ENCODE peak calls at places on chromosomes 2 and 18, in six cellular contexts. V is fibroblast of lung, G is PC-3, S is AG09309, W is left ventricle myocardium inferior, X is OCI-LY7. K is an unnamed sample.

GRCh38 chr18:39681061-39681460 is 2115.5 kb upstream of the CELF4 start:
- DNase-seq in V (no peak), G (no peak), S (no peak), W (no peak), X (no peak), K (no peak)

GRCh38 chr2:28751956-28752607 is 452 bp downstream of the PPP1CB start:
- DNase-seq in V (no peak), G (no peak), S (no peak), W (peak; percentile 29), X (peak; percentile 61), K (no peak)

GRCh38 chr2:122528061-122528460 is 772.6 kb downstream of the TSN start:
- DNase-seq in V (peak; percentile 30), G (peak; percentile 55), S (no peak), W (no peak), X (no peak), K (no peak)

GRCh38 chr2:1727101-1727771 is 17.1 kb downstream of the PXDN start:
- DNase-seq in V (no peak), G (no peak), S (no peak), W (peak; percentile 25), X (no peak), K (no peak)

GRCh38 chr2:95059656-95060370 is 34.3 kb downstream of the MAL start:
- DNase-seq in V (no peak), G (peak; percentile 84), S (no peak), W (no peak), X (no peak), K (no peak)

GRCh38 chr2:183242937-183243336 is 118.7 kb downstream of the NUP35 start:
- DNase-seq in V (peak; percentile 56), G (peak; percentile 43), S (no peak), W (no peak), X (no peak), K (no peak)

GRCh38 chr2:64978514-64979268 is 10.5 kb upstream of the SLC1A4 start:
- DNase-seq in V (peak; percentile 76), G (peak; percentile 60), S (no peak), W (no peak), X (peak; percentile 32), K (no peak)

GRCh38 chr2:18752022-18752493 is 162.7 kb upstream of the NT5C1B start:
- DNase-seq in V (no peak), G (peak; percentile 76), S (no peak), W (no peak), X (no peak), K (no peak)

GRCh38 chr2:11411244-11411643 is 54.7 kb downstream of the E2F6 start:
- DNase-seq in V (no peak), G (no peak), S (no peak), W (no peak), X (no peak), K (no peak)
- H3K4me3 ChIP-seq in V (no peak overlapping the region), G (no peak overlapping the region), S (no peak overlapping the region), W (peak overlapping the region; percentile 60), X (no peak overlapping the region), K (no peak overlapping the region)

GRCh38 chr2:158530829-158531228 is 74.1 kb downstream of the PKP4 start:
- DNase-seq in V (no peak), G (no peak), S (no peak), W (no peak), X (no peak), K (no peak)
- TF ChIP-seq CTCF in V (no peak), G (peak; percentile 23), S (no peak), W (peak; percentile 17), X (peak; percentile 17), K (no peak)

DNA sequence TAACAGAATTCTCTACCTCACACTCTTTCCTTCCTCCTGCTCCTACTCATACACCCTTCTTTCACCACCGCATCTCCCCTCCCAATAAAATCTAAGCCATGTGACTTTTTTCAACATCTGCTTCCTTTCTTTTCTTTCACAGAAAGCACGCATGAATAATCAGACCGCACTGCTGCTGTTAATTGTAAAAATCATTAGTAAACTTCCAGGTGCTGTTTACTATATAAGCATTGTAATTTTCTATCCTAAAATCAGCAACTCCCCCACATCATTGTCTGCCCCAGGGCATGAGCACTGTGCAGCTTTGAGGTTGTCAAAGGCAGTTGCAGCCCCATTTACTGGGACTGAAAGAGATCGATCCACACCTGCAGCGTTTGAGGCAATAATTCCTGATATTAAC is 782.6 kb upstream of the ID2 start:
- DNase-seq in V (no peak), G (no peak), S (no peak), W (no peak), X (peak; percentile 76), K (no peak)
- H3K4me3 ChIP-seq in V (no peak overlapping the region), G (no peak overlapping the region), S (no peak overlapping the region), W (no peak overlapping the region), X (peak overlapping the region; percentile 23), K (no peak overlapping the region)

GRCh38 chr18:33404244-33404873 is 36.2 kb downstream of the CCDC178 start:
- DNase-seq in V (no peak), G (no peak), S (no peak), W (no peak), X (peak; percentile 5), K (no peak)
- TF ChIP-seq CTCF in V (peak; percentile 35), G (peak; percentile 44), S (no peak), W (peak; percentile 31), X (peak; percentile 72), K (no peak)

GRCh38 chr2:216107760-216108159 is 1.4 kb upstream of the XRCC5 start:
- DNase-seq in V (peak; percentile 25), G (no peak), S (no peak), W (no peak), X (no peak), K (no peak)

GRCh38 chr2:216108967-216109921 is at the start of gene XRCC5:
- DNase-seq in V (peak; percentile 93), G (peak; percentile 98), S (peak; percentile 83), W (peak; percentile 96), X (peak; percentile 98), K (peak; percentile 90)

GRCh38 chr2:216108310-216108966 is 710 bp upstream of the XRCC5 start:
- DNase-seq in V (no peak), G (no peak), S (no peak), W (no peak), X (peak; percentile 16), K (no peak)

GRCh38 chr2:216104691-216105090 is 4.5 kb upstream of the XRCC5 start:
- DNase-seq in V (no peak), G (no peak), S (no peak), W (no peak), X (no peak), K (no peak)

GRCh38 chr2:216107320-216107719 is 1.8 kb upstream of the XRCC5 start:
- DNase-seq in V (no peak), G (no peak), S (no peak), W (no peak), X (no peak), K (no peak)
- H3K4me3 ChIP-seq in V (no peak overlapping the region), G (no peak overlapping the region), S (no peak overlapping the region), W (no peak overlapping the region), X (no peak overlapping the region), K (no peak overlapping the region)

DNA sequence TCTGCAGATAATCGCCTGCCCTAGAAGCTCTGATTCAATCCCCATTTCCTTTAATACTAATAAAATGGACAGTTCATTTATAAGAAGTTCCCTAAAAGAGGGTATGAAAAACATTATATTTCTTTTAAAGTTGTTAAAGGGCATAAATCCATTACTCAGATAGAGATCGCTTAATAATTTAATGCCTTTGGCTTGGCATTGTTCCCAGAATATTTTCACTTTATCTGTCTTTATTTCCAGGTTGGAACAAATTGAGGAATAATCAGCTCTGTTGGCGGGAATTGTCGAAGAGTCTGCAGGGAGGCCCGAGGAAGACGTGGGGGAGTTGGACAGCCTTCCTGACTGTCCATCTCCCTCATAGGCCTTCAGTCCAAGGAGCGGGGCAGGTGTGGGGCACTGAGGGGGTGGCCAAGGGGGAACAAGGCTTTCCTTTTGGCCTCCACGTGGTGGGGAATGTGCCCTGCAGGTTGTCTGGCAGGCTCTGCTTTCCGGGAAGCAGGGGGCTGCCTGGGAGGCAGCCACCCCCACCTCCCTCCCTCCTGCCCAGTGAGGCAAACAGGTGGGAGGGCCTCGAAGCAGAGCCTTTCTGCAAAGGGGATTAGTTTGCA is 179.6 kb downstream of the ZBTB7C start:
- DNase-seq in V (no peak), G (no peak), S (no peak), W (no peak), X (no peak), K (no peak)
- TF ChIP-seq CTCF in V (no peak), G (no peak), S (no peak), W (no peak), X (no peak), K (no peak)

GRCh38 chr2:197673606-197674005 is 1.8 kb downstream of the RFTN2 start:
- DNase-seq in V (no peak), G (no peak), S (no peak), W (no peak), X (no peak), K (no peak)
- H3K4me3 ChIP-seq in V (no peak overlapping the region), G (no peak overlapping the region), S (no peak overlapping the region), W (peak overlapping the region; percentile 66), X (no peak overlapping the region), K (peak overlapping the region; percentile 49)

DNA sequence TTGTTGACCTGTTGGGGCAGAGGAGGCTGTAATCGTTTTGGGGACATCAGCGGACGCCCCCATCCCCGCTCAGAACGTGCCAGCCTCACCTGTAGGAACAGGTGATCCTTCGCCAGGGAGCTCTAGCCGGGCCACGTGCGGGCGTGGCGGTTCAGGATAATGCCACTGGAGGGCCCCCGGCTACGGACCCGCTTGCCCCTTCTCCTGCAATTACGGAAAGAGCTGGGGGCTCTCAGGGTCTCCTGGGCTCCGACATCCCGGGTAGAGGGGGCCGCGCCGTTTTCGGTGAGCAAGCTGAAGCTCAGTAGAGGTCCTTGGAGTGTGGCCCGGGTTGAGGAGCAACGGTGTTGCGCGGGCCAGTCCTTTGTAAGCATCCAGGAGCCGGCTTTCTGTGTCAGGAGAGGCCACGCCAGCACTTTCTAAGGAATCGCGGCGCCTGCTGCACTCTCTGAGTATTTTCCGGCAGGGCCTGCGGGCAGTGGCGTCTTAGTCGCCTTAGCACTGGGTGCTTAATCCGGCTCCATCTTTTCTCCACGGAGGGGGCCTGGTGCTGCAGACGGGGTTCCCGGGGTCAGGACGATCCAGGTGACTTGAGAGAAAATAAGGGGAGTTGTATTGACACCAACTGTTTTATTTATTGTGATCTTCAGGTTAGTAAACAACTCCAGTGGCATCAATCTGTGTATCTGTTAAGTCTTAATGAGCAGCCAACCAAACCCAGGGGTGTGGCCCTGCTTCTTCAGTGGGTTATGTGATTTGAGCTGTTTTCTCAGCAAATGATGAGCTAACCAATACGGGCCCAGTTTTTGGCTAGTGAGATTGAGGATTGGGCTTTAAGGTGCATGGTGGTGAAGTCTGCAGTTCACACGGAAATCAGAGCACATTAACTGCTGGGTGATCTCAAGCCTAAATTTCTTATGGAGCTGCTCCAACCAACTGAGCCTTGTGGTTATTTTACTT is 1.9 kb downstream of the MTCL1 start:
- DNase-seq in V (peak; percentile 87), G (peak; percentile 83), S (peak; percentile 39), W (no peak), X (peak; percentile 89), K (no peak)
- TF ChIP-seq CTCF in V (peak; percentile 34), G (peak; percentile 59), S (peak; percentile 38), W (peak; percentile 36), X (peak; percentile 75), K (peak; percentile 42)

DNA sequence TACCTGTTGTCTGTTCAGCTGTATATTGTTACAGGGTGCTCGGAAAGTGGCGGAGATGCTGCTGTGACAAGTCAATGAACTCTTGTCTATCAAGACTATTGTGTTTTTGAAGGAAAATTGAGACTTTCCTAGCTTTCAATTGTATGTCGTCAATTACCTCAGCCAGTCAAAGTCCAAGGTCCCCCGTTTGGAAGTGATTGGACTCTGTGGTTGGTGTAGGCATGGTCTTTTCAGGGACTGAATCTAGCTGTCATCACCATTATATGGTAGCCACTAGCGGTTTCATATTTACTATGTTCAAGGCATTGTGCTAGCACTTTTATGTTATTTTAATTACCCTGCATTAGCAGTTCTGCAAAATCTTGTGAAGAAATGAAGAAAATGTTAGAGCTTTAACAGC is 54.9 kb downstream of the XRCC5 start:
- DNase-seq in V (no peak), G (no peak), S (no peak), W (no peak), X (no peak), K (no peak)
- H3K4me3 ChIP-seq in V (no peak overlapping the region), G (no peak overlapping the region), S (no peak overlapping the region), W (no peak overlapping the region), X (no peak overlapping the region), K (no peak overlapping the region)

GRCh38 chr18:74063023-74063422 is 84.6 kb downstream of the FBXO15 start:
- DNase-seq in V (no peak), G (peak; percentile 11), S (no peak), W (no peak), X (peak; percentile 72), K (no peak)
- TF ChIP-seq CTCF in V (no peak), G (no peak), S (no peak), W (no peak), X (peak; percentile 48), K (no peak)

K was measured in astrocyte of the cerebellum.